ENCODE peak calls at places on chromosomes 3 and 15, in six cellular contexts. T, G, U, H, L and C are unnamed samples.

GRCh38 chr15:24039683-24040082 is 352.6 kb upstream of the NDN start:
- DNase-seq in L (no peak), H (no peak), U (no peak), T (no peak), G (no peak), C (no peak)

GRCh38 chr3:72298201-72299155 is 513.5 kb upstream of the PROK2 start:
- DNase-seq in T (no peak), U (no peak), L (no peak), H (no peak), G (no peak), C (no peak)

GRCh38 chr15:63889831-63890230 is 56.1 kb upstream of the HERC1 start:
- DNase-seq in H (no peak), G (no peak), L (no peak), U (no peak), T (no peak), C (no peak)

GRCh38 chr3:186882881-186883685 is 40.6 kb downstream of the ADIPOQ start:
- DNase-seq in L (no peak), G (peak; percentile 92), T (peak; percentile 86), H (no peak), U (no peak), C (no peak)

GRCh38 chr15:67186226-67186649 is 68.2 kb downstream of the AAGAB start:
- DNase-seq in G (no peak), T (no peak), L (no peak), H (peak; percentile 56), U (peak; percentile 83), C (no peak)

GRCh38 chr15:96462768-96463167 is 132.3 kb downstream of the NR2F2 start:
- DNase-seq in U (no peak), G (no peak), T (peak; percentile 14), H (no peak), L (no peak), C (no peak)

GRCh38 chr3:194792368-194792767 is 106.7 kb downstream of the FAM43A start:
- DNase-seq in T (no peak), U (no peak), H (no peak), G (no peak), L (no peak), C (no peak)

GRCh38 chr3:16399473-16399872 is 114.0 kb downstream of the RFTN1 start:
- DNase-seq in H (peak; percentile 66), L (no peak), U (no peak), T (peak; percentile 92), G (no peak), C (peak; percentile 65)

GRCh38 chr15:56919708-56920637 is 1.5 kb downstream of the TCF12 start:
- DNase-seq in T (peak; percentile 52), U (peak; percentile 75), L (peak; percentile 22), G (peak; percentile 62), H (peak; percentile 31), C (peak; percentile 56)

GRCh38 chr3:143120716-143121239 is 1.2 kb downstream of the CHST2 start:
- DNase-seq in U (no peak), H (no peak), L (no peak), T (peak; percentile 75), G (peak; percentile 25), C (peak; percentile 58)
- TF ChIP-seq CTCF in U (no peak), H (no peak), L (no peak), T (no peak), G (no peak), C (no peak)

DNA sequence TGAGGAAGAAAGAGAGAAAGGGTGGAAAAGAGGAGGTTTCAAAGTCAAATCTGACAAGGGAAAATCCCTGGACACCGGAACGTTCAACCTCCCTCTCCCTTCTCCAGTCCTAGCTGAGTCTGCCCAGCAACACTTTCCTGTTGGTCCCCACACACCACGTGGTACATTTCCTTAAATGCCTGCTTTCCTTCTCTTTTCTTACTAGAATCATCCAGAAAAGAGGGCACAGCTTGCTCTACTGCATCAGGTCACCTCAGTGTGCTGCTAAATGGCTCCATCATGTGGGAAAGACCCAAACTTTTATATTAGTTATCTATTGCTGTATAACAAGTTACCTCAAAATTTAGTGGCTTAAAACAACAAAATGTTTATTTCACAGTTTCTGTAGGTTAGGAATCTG is 181.2 kb downstream of the NECTIN3 start:
- DNase-seq in G (peak; percentile 30), U (no peak), L (no peak), H (no peak), T (peak; percentile 67), C (no peak)
- TF ChIP-seq CTCF in G (no peak), U (no peak), L (no peak), H (no peak), T (no peak), C (no peak)

GRCh38 chr3:75337226-75337900 is 326.8 kb upstream of the FRG2C start:
- DNase-seq in T (no peak), H (no peak), U (no peak), G (no peak), L (no peak), C (no peak)

GRCh38 chr3:75338342-75338741 is 325.8 kb upstream of the FRG2C start:
- DNase-seq in L (no peak), G (no peak), T (no peak), H (no peak), U (no peak), C (no peak)

GRCh38 chr3:75342425-75342824 is 321.7 kb upstream of the FRG2C start:
- DNase-seq in T (no peak), L (no peak), H (peak; percentile 21), U (no peak), G (no peak), C (no peak)

DNA sequence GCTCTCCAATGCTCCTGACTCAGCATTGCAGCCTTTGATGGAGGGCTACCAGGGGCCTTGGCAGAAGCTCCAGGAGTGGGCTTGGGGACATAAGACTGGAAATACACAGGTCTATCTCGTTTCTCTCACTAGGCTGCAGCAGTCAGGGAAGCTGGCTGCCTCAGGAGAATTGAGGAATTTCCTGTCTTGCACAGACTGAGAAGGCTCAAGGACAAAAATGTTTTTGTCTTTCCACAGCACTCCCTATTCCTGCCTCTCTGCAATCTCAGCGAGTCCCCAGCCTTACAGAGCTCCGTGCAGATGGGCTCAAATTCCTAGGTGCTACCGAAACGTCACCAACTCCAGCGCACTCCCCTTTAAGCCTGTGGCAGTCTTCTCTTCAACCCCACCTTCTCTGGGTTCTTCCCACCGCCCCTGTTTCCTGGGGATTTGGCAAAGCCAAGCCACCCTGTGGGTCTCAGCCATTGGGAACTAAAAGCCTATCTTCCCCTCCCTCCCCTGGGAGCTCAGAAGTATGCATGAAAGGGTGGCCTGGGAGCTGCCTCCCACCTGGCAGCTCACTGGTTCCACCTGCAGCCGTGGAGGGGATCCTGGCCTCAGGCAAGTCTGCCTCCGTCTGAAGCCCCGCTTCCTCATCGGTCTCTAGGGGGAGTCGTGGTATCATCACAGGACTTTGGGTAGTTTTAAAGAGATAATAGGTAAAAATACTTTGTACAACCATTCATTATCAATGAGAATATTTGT is 322.6 kb upstream of the FRG2C start:
- DNase-seq in H (no peak), U (no peak), G (peak; percentile 27), L (no peak), T (peak; percentile 36), C (no peak)
- TF ChIP-seq CTCF in H (no peak), U (no peak), G (no peak), L (no peak), T (no peak), C (no peak)

DNA sequence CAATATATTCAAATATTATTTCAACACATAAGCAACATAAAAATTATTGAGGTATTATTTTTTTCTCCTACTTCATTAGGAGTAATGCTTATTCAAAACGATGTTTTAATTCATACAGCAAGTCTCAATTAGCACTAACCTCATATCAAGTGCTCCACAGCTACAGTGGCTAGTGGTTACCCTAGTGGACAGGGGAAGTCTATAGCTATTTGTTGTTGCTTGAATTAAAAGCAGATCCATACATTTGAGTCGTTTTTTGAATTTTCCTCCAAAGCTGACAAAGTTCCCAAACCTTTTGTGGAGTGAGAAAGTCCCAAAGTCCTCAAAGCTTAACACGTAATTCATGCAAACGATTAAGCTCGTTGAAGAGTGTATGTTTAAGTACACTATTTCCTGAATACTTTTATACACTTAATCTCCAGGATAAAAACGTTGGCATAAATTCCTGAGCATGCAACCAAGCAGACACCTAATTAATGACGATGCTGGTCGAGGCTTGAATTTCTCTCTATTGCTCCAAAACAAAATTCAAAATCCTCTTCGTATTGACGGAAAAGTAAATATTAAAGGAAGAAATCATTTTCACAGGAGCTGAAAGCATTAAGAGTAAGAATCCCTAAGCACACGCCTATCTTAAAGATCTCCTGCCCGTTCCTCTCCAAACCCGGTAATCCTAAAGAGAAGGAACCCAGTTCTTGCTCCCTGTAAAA is 984 bp downstream of the VPS13C start:
- DNase-seq in T (peak; percentile 19), H (no peak), U (no peak), G (peak; percentile 15), L (no peak), C (no peak)
- TF ChIP-seq CTCF in T (no peak), H (no peak), U (no peak), G (no peak), L (no peak), C (no peak)

DNA sequence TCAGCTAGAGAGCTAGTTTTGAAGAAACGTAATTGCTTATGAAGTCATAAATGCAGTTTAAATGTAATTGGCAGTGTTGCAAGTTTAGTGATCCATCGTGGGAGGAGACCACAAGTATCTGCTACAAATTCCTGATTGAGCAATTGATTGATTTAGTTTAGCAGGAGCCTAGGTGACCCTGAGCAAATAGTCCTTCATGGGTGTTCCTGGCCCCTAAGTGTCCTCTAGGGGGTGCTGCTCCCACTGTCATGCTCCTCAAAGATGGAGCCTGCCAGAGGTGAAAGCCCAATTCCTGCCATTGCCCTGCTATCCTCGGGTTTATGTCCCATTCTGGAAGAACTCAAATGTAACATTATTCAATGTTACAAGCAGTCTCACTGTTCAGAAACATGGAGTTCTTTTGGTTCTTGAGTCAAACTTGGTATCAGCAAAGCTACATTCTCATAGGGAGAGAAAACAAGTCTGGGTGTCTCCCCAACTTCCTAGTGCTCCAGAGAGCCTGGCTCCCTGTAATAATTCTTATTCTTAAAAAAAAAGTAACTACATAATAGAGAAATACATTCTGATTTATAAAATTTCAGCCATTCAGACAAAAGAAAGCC is 29.8 kb upstream of the SENP5 start:
- DNase-seq in U (peak; percentile 71), G (peak; percentile 76), T (peak; percentile 76), H (peak; percentile 56), L (peak; percentile 69), C (peak; percentile 71)
- TF ChIP-seq CTCF in U (peak; percentile 48), G (peak; percentile 89), T (peak; percentile 78), H (peak; percentile 58), L (peak; percentile 61), C (peak; percentile 74)